ENCODE peak calls at places on chromosomes 16 and 17, in four cellular contexts. B is mesendoderm, P is IMR-90, U is H9. N is an unnamed sample.

GRCh38 chr17:61542027-61542426 is 49.0 kb downstream of the NACA2 start:
- DNase-seq in P (no peak), B (no peak), U (no peak), N (no peak)

GRCh38 chr16:47461598-47462266 is 601 bp downstream of the PHKB start:
- DNase-seq in P (peak; percentile 48), B (peak; percentile 66), U (no peak), N (peak; percentile 69)

GRCh38 chr17:62616993-62617893 is 10.2 kb upstream of the MRC2 start:
- DNase-seq in P (peak; percentile 56), B (peak; percentile 100), U (peak; percentile 91), N (peak; percentile 47)

GRCh38 chr17:81579821-81580321 is 27.7 kb upstream of the FAAP100 start:
- DNase-seq in U (peak; percentile 29), P (peak; percentile 79), B (no peak), N (peak; percentile 73)

GRCh38 chr16:77816293-77816692 is 27.9 kb downstream of the VAT1L start:
- DNase-seq in B (no peak), U (no peak), P (peak; percentile 81), N (peak; percentile 67)

GRCh38 chr17:58641937-58642336 is 49.9 kb downstream of the TEX14 start:
- DNase-seq in P (no peak), U (no peak), B (no peak), N (no peak)

GRCh38 chr17:33014751-33015150 is 23.1 kb downstream of the SPACA3 start:
- DNase-seq in B (no peak), U (peak; percentile 21), P (peak; percentile 14), N (no peak)

GRCh38 chr17:61570118-61570517 is 20.9 kb downstream of the NACA2 start:
- DNase-seq in P (peak; percentile 13), U (no peak), B (no peak), N (peak; percentile 33)

GRCh38 chr16:3907586-3907985 is 27.1 kb upstream of the CREBBP start:
- DNase-seq in U (peak; percentile 57), B (peak; percentile 13), P (no peak), N (no peak)

GRCh38 chr16:67731071-67731810 is 12.1 kb upstream of the GFOD2 start:
- DNase-seq in U (no peak), P (no peak), B (no peak), N (no peak)

GRCh38 chr17:7644768-7645167 is 6.0 kb upstream of the ATP1B2 start:
- DNase-seq in P (no peak), U (no peak), B (no peak), N (no peak)
- H3K4ac ChIP-seq in P (no peak overlapping the region), U (no peak overlapping the region), B (no peak overlapping the region), N (no peak overlapping the region)

GRCh38 chr16:87172632-87173031 is 144.6 kb downstream of the C16orf95 start:
- DNase-seq in B (peak; percentile 45), P (no peak), U (no peak), N (no peak)

GRCh38 chr16:87176735-87177134 is 140.5 kb downstream of the C16orf95 start:
- DNase-seq in B (no peak), P (no peak), U (no peak), N (no peak)

GRCh38 chr16:87171723-87172122 is 145.5 kb downstream of the C16orf95 start:
- DNase-seq in B (no peak), P (no peak), U (no peak), N (no peak)

GRCh38 chr16:87173294-87173883 is 143.8 kb downstream of the C16orf95 start:
- DNase-seq in P (no peak), U (no peak), B (no peak), N (peak; percentile 48)

DNA sequence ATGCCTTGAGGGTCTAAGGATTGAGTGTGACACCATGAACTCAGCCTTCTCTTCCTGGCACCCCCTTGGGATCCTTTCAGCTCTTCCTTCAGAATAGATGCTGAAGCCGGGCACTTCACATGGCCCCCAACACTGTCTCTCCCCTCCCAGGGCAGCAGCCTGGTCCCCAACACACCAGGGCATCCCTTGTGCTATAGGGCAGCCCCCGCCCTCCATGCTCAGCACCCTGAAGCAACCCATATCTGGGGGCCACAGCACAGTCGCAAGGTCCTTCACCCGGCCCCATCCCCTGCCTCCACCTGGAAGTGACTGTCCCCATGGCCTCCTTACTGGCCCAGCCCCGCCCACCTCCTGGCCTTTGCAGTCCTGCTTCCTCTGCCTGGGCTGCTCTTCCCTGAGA is 143.1 kb downstream of the C16orf95 start:
- DNase-seq in P (no peak), B (no peak), U (peak; percentile 47), N (no peak)
- H2BK15ac ChIP-seq in P (no peak overlapping the region), B (no peak overlapping the region), U (no peak overlapping the region), N (peak overlapping the region; percentile 83)

GRCh38 chr16:68779891-68780290 is 42.8 kb downstream of the CDH1 start:
- DNase-seq in P (no peak), B (no peak), U (no peak), N (no peak)
- H3K4ac ChIP-seq in P (no peak overlapping the region), B (no peak overlapping the region), U (no peak overlapping the region), N (no peak overlapping the region)

GRCh38 chr17:17765921-17766320 is 70.9 kb downstream of the SREBF1 start:
- DNase-seq in B (no peak), U (no peak), P (no peak), N (no peak)

GRCh38 chr17:17763136-17763535 is 73.7 kb downstream of the SREBF1 start:
- DNase-seq in P (no peak), B (no peak), U (no peak), N (peak; percentile 45)

GRCh38 chr17:17765359-17765758 is 71.4 kb downstream of the SREBF1 start:
- DNase-seq in U (no peak), B (no peak), P (peak; percentile 62), N (peak; percentile 25)

GRCh38 chr17:17761894-17762781 is 74.6 kb downstream of the SREBF1 start:
- DNase-seq in P (no peak), U (no peak), B (no peak), N (no peak)

GRCh38 chr17:17763734-17764133 is 73.1 kb downstream of the SREBF1 start:
- DNase-seq in P (no peak), B (no peak), U (no peak), N (no peak)
- H2BK15ac ChIP-seq in P (no peak overlapping the region), B (no peak overlapping the region), U (no peak overlapping the region), N (no peak overlapping the region)

GRCh38 chr17:83090424-83091256 is 11.2 kb downstream of the METRNL start:
- DNase-seq in U (no peak), B (no peak), P (no peak), N (no peak)
- H3K4ac ChIP-seq in U (no peak overlapping the region), B (no peak overlapping the region), P (no peak overlapping the region), N (no peak overlapping the region)

DNA sequence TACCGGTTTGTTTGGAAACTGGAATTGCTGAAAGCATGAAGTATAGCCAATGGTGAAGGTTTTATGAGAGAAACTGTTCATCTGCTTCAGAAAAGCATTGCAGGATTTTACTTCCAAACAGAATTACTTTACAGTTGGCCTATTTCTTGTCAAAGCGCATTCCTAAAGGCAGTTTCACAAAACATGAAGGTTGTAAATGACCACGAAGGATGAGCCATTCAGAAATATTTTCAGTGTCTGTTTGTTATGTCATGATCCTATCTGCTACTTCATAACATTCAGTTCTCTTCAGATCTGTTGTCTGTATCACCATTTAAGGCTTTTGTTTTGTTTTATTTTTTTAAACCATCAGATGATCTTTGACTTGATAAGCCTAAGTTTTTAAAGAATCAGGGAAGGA is 45.7 kb downstream of the AATF start:
- DNase-seq in B (no peak), P (peak; percentile 56), U (no peak), N (peak; percentile 62)
- H2BK15ac ChIP-seq in B (no peak overlapping the region), P (no peak overlapping the region), U (no peak overlapping the region), N (no peak overlapping the region)

GRCh38 chr17:869567-870530 is 87.7 kb downstream of the MRM3 start:
- DNase-seq in B (peak; percentile 77), U (no peak), P (peak; percentile 76), N (peak; percentile 85)
- H3K4ac ChIP-seq in B (no peak overlapping the region), U (no peak overlapping the region), P (peak overlapping the region; percentile 59), N (peak overlapping the region; percentile 87)

N was measured in mesenchymal stem cell.